ENCODE peak calls at places on chromosomes 2 and 18, in four cellular contexts. Y, K, X and L are unnamed samples.

GRCh38 chr18:57727952-57728807 is 74.9 kb downstream of the ATP8B1 start:
- DNase-seq in K (no peak), X (no peak), Y (no peak), L (no peak)

GRCh38 chr2:216549926-216550690 is 51.5 kb downstream of the RPL37A start:
- DNase-seq in K (no peak), Y (no peak), X (no peak), L (no peak)

GRCh38 chr2:233707979-233708644 is 4.6 kb upstream of the UGT1A5 start:
- DNase-seq in K (no peak), X (no peak), Y (no peak), L (no peak)

GRCh38 chr18:22872894-22873537 is 60.1 kb upstream of the RBBP8 start:
- DNase-seq in Y (no peak), K (no peak), X (no peak), L (no peak)

GRCh38 chr2:127570282-127571250 is 35.1 kb downstream of the MYO7B start:
- DNase-seq in Y (no peak), K (peak; percentile 79), X (peak; percentile 1), L (no peak)

GRCh38 chr18:61546598-61546997 is 213.4 kb downstream of the CDH20 start:
- DNase-seq in Y (no peak), K (no peak), X (no peak), L (no peak)

GRCh38 chr2:8680931-8681760 is 710 bp upstream of the ID2 start:
- DNase-seq in Y (no peak), X (peak; percentile 73), K (peak; percentile 84), L (peak; percentile 86)

GRCh38 chr18:32624182-32624723 is 148.6 kb downstream of the KLHL14 start:
- DNase-seq in X (no peak), K (no peak), Y (no peak), L (no peak)

GRCh38 chr2:120313695-120314615 is 32.0 kb upstream of the INHBB start:
- DNase-seq in Y (no peak), K (no peak), X (no peak), L (no peak)

GRCh38 chr2:85278361-85278760 is 49.4 kb downstream of the TGOLN2 start:
- DNase-seq in K (no peak), X (no peak), Y (no peak), L (no peak)

GRCh38 chr2:174158003-174158402 is 90.3 kb downstream of the OLA1 start:
- DNase-seq in K (no peak), Y (no peak), X (no peak), L (no peak)

GRCh38 chr2:118667964-118668363 is 179.5 kb downstream of the EN1 start:
- DNase-seq in X (no peak), K (no peak), Y (no peak), L (no peak)

GRCh38 chr18:50644807-50645206 is 84.9 kb downstream of the MAPK4 start:
- DNase-seq in X (no peak), K (no peak), Y (no peak), L (no peak)

GRCh38 chr2:219437141-219437540 is 2.5 kb downstream of the SPEG start:
- DNase-seq in K (no peak), X (no peak), Y (no peak), L (no peak)

GRCh38 chr2:197909377-197909776 is 105.0 kb downstream of the PLCL1 start:
- DNase-seq in X (no peak), K (no peak), Y (no peak), L (no peak)

GRCh38 chr2:20179755-20180594 is 45.0 kb downstream of the SDC1 start:
- DNase-seq in X (peak; percentile 90), K (no peak), Y (no peak), L (peak; percentile 67)

GRCh38 chr2:105746177-105747080 is 1.7 kb downstream of the NCK2 start:
- DNase-seq in Y (peak; percentile 38), X (peak; percentile 89), K (peak; percentile 70), L (peak; percentile 84)

GRCh38 chr2:138213624-138214023 is 249.4 kb downstream of the HNMT start:
- DNase-seq in X (no peak), K (no peak), Y (no peak), L (no peak)

GRCh38 chr18:21682276-21683051 is 22.1 kb downstream of the ABHD3 start:
- DNase-seq in Y (no peak), X (no peak), K (no peak), L (no peak)

GRCh38 chr2:129361688-129362087 is 617.8 kb upstream of the RAB6C start:
- DNase-seq in X (no peak), Y (no peak), K (no peak), L (no peak)

GRCh38 chr2:1552611-1553010 is 139.3 kb downstream of the TPO start:
- DNase-seq in K (no peak), X (no peak), Y (no peak), L (peak; percentile 24)

GRCh38 chr2:1550076-1550475 is 136.8 kb downstream of the TPO start:
- DNase-seq in X (no peak), K (no peak), Y (no peak), L (no peak)

GRCh38 chr2:1548910-1549673 is 135.8 kb downstream of the TPO start:
- DNase-seq in K (no peak), X (no peak), Y (no peak), L (no peak)

GRCh38 chr2:1551905-1552304 is 138.6 kb downstream of the TPO start:
- DNase-seq in X (no peak), K (no peak), Y (no peak), L (no peak)

DNA sequence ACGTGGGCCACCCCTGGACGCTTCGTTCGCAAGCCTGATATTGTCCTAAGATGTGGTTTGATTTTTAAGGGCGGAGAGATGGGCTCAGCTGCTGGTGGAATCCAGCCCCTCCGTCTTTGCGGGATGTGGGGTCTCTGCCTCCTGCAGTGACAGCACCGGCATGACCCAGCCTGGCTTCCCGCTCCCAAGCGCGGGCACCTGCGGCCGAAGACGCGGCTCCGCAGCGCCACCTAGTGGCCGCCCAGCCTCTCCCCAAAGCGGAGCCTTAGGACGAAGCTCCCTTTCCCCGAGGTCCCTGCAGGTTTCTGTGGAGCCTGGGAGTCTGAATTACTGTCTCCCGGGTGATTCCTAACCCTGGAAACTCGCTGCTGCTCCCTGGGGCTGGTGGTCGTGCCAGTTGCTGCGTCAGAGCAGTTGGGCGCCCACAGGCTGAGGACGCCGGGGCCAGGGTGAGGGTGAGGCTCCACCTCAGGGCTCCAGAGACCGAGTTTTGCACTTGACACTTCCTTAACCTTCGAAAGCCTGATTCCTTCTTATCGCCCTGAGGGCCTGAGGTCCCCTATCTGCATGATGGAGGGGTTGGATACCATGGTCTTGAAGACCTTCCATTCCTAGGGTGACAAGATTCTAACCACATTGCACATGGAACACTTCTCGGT is 137.5 kb downstream of the TPO start:
- DNase-seq in K (peak; percentile 61), Y (no peak), X (peak; percentile 66), L (no peak)
- H3K4me1 ChIP-seq in K (no peaks in the 10 kb centered on the region), Y (no peaks in the 10 kb centered on the region), X (peaks cover 6% of the 10 kb centered on the region), L (peaks cover 8% of the 10 kb centered on the region)

GRCh38 chr2:44692821-44693220 is 248.7 kb upstream of the SIX3 start:
- DNase-seq in Y (no peak), X (no peak), K (no peak), L (no peak)
- H3K36me3 ChIP-seq in Y (no peaks in the 10 kb centered on the region), X (no peaks in the 10 kb centered on the region), K (no peaks in the 10 kb centered on the region), L (no peaks in the 10 kb centered on the region)

GRCh38 chr18:58828399-58829121 is 36.1 kb upstream of the ZNF532 start:
- DNase-seq in Y (no peak), K (no peak), X (no peak), L (no peak)
- H3K27ac ChIP-seq in Y (peak overlapping the region; percentile 16), K (peak overlapping the region; percentile 32), X (no peak overlapping the region), L (no peak overlapping the region)

GRCh38 chr2:217901400-217901799 is 101.4 kb downstream of the TNS1 start:
- DNase-seq in K (no peak), X (no peak), Y (no peak), L (no peak)
- H3K4me1 ChIP-seq in K (peaks cover 8% of the 10 kb centered on the region), X (peaks cover 95% of the 10 kb centered on the region), Y (peaks cover 3% of the 10 kb centered on the region), L (peaks cover 93% of the 10 kb centered on the region)

DNA sequence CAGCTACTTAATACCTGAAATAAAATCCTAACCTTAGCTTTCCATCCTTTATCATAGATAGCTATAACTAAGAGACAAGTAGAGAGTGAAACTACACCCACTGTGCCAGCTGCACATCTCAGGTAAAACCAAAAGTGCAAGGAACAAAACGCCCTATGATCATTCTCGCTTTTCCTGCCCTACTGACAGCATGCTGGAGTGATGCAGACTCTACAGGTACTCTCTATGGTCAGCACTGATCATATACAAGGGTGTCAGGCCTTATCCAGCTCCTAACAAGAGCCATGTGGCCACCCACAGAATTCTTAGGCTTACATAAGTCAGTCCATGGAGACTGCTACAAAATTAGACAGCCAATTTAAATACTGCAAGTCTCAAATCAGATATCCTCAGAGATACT is 45.6 kb downstream of the REV1 start:
- DNase-seq in Y (no peak), X (no peak), K (no peak), L (no peak)
- H3K36me3 ChIP-seq in Y (no peaks in the 10 kb centered on the region), X (peaks cover 51% of the 10 kb centered on the region), K (peaks cover 1% of the 10 kb centered on the region), L (peaks cover 25% of the 10 kb centered on the region)

GRCh38 chr18:26487437-26487836 is 60.9 kb downstream of the KCTD1 start:
- DNase-seq in Y (no peak), X (peak; percentile 49), K (no peak), L (no peak)
- H3K27ac ChIP-seq in Y (no peak overlapping the region), X (no peak overlapping the region), K (no peak overlapping the region), L (no peak overlapping the region)

DNA sequence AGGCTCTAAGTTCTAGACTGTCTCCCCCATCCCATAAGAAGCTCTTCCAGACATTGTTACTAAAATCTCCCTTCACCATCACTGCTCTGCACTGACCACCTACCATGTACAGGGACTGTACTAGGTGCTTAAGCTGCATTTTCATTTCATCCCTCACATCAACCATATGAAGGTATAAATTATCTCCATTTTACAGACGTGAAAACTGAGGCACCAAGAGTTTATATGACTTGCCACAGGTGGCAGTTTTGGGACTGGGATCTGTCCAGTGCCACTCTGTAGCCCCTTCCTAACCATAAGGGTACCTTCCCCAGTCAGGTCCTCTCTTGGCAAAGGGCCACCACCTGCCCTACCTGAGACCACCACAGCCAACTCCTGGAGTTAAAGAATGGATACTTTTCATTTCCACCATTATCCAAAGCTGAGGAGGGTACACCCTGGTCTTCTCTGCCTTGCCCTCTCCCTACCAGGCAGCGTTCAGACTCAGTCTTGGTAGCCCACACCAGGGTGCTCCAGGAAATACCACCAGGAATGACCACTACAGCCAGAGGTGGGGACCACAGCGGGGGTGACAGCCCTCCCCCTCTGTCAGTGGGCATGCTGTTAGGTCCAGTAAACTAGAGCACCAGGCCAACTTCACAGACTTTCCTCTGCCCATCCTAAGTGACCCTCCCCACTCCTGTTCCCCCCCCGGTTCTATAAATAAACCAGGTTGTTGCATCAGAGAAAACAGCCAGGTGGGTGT is 2.8 kb downstream of the RAB11FIP5 start:
- DNase-seq in X (no peak), K (no peak), Y (no peak), L (no peak)
- H3K4me1 ChIP-seq in X (peaks cover 45% of the 10 kb centered on the region), K (no peaks in the 10 kb centered on the region), Y (no peaks in the 10 kb centered on the region), L (peaks cover 62% of the 10 kb centered on the region)